ENCODE peak calls at places on chromosomes 11 and 22, in six cellular contexts. O is mesendoderm, J is IMR-90, I is neuronal stem cell, H is H9, E is mesenchymal stem cell. C is an unnamed sample.
A peak's percentile ranks its signal among the peaks of the same experiment; 100 is the strongest.

GRCh38 chr11:77672276-77672675 is 34.7 kb upstream of the CLNS1A start:
- DNase-seq in E (peak; percentile 60), I (no peak), O (no peak), H (no peak), J (peak; percentile 99), C (no peak)

GRCh38 chr11:35734669-35735068 is 72.1 kb downstream of the TRIM44 start:
- DNase-seq in J (no peak), I (no peak), E (no peak), H (no peak), O (no peak), C (no peak)

GRCh38 chr22:36886016-36886415 is 25.2 kb downstream of the NCF4 start:
- DNase-seq in I (no peak), E (no peak), J (no peak), H (no peak), O (no peak), C (no peak)

GRCh38 chr11:104175769-104176168 is 11.8 kb upstream of the PDGFD start:
- DNase-seq in J (no peak), O (no peak), H (no peak), I (no peak), E (no peak), C (no peak)

GRCh38 chr11:34203377-34203801 is 98.0 kb downstream of the NAT10 start:
- DNase-seq in J (no peak), E (no peak), O (peak; percentile 40), H (no peak), I (no peak), C (no peak)

GRCh38 chr11:45045692-45046471 is 95.2 kb upstream of the TP53I11 start:
- DNase-seq in E (peak; percentile 85), I (no peak), O (peak; percentile 53), J (peak; percentile 50), H (no peak), C (no peak)

GRCh38 chr22:30861131-30861530 is 107.4 kb downstream of the MORC2 start:
- DNase-seq in O (no peak), H (peak; percentile 21), I (no peak), J (no peak), E (no peak), C (peak; percentile 38)

GRCh38 chr11:75434886-75435570 is 2.0 kb upstream of the KLHL35 start:
- DNase-seq in H (no peak), I (no peak), E (no peak), J (no peak), O (no peak), C (no peak)

GRCh38 chr22:37896181-37896592 is 9.9 kb upstream of the MICALL1 start:
- DNase-seq in I (no peak), H (peak; percentile 50), O (peak; percentile 87), J (peak; percentile 33), E (peak; percentile 63), C (no peak)

GRCh38 chr11:106152013-106152412 is 74.6 kb downstream of the AASDHPPT start:
- DNase-seq in J (peak; percentile 17), I (no peak), H (peak; percentile 31), O (peak; percentile 59), E (peak; percentile 13), C (no peak)

GRCh38 chr11:104895619-104896018 is 2.6 kb downstream of the CASP12 start:
- DNase-seq in O (no peak), E (no peak), J (no peak), I (no peak), H (no peak), C (no peak)

GRCh38 chr22:35950262-35950661 is 78.4 kb downstream of the RBFOX2 start:
- DNase-seq in H (peak; percentile 30), E (no peak), J (no peak), O (peak; percentile 60), I (no peak), C (no peak)

GRCh38 chr11:118609380-118610219 is 2.2 kb downstream of the PHLDB1 start:
- DNase-seq in J (peak; percentile 34), E (peak; percentile 63), O (peak; percentile 26), H (no peak), I (no peak), C (peak; percentile 75)

GRCh38 chr11:119584193-119585037 is 144.6 kb downstream of the NECTIN1 start:
- DNase-seq in O (peak; percentile 95), E (peak; percentile 81), J (peak; percentile 63), I (peak; percentile 90), H (peak; percentile 86), C (peak; percentile 70)

GRCh38 chr22:33380789-33381530 is 322.8 kb upstream of the SYN3 start:
- DNase-seq in E (peak; percentile 94), H (no peak), J (peak; percentile 95), O (peak; percentile 18), I (no peak), C (no peak)

GRCh38 chr22:39132871-39133524 is 19.5 kb downstream of the CBX7 start:
- DNase-seq in I (no peak), E (no peak), J (no peak), H (peak; percentile 28), O (no peak), C (no peak)

GRCh38 chr11:57180964-57181363 is 789 bp upstream of the LRRC55 start:
- DNase-seq in E (no peak), O (no peak), H (no peak), J (no peak), I (no peak), C (no peak)

GRCh38 chr22:45216133-45217003 is 24.3 kb downstream of the KIAA0930 start:
- DNase-seq in J (peak; percentile 98), I (no peak), H (peak; percentile 64), E (peak; percentile 92), O (peak; percentile 75), C (no peak)

DNA sequence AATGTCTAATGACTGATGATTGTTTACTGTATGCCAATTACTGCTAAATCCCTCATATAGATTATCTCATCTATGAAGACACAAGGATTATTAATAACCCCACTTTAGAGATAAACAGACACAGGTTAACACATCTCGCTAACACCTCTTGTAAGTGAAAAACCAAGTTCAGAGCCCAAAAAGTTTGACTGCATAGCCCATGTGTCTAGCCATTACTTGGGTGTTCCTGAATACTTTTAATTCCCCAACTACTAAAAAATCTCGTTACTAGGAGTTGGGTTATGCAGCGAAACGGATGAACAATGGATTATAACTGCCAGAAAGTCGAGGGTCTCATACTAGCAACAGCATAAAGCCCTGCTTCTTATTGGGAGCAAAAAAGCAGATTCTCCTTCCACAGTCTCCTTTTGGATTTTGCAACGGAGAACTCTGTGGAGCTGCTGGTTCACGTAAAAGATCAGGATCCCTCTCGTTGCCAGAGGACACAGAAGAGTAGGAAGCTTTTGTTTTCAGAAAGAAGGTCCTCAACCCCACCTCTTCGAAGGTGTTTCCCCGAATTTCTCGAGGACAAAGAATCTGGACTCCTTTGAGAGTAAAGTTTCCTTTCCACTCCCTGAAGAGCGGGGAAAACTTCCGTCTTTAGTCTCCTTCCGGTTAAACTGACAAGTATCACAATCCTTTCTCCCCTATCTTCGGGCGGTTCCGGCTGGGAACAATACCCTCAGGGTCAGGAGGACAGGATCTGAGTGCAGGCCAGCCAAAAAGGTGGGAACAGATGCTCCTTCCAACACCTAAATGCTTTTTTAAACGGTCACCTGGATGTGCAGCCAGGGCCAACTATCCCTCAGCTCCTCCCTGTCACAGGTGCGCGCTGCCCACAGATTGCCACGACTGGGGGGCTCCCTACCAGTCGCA is 907 bp downstream of the ZBED5 start:
- DNase-seq in H (no peak), O (peak; percentile 86), I (peak; percentile 44), J (peak; percentile 28), E (peak; percentile 53), C (no peak)
- H3K18ac ChIP-seq in H (peak overlapping the region; percentile 56), O (peak overlapping the region; percentile 70), I (peak overlapping the region; percentile 98), J (peak overlapping the region; percentile 66), E (peak overlapping the region; percentile 98), C (peak overlapping the region; percentile 95)

DNA sequence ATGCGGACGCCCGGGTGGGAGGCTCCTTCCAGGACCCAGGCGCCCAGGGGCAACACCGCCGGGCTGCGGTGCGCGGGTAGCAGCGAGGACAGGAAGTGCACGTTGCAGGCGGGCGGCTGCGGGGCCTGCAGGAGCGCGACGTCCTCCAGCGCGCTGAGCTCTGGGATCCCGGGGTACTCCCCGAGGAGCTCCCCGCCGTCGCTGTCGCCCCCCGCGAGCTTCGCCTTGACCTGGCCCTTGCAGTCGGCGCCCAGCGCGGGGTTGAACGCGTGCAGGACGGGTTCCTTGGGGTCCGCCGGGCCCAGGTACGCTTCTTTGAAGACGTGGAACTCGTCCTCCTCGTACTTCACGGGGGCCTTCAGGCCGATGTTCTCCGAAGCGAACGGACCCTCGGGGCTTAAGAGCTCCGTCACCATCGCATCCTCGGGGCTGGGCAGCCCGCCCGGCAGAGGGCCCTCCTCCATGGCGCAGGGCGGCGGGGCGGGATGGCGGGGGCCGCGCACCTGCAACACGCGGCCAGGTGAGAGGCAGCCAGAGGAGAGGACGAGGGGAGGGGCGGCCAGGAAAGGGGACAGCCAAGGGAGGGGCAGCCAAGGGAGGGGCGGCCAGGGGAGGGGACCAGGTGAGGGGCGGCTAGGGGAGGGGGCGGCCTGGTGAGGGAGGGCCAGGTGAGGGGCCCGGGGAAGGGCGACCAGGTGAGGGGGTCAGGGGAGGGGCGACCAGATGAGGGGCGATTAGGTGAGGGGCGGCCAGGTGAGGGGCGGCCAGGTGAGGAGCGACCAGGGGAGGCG is 928 bp downstream of the TESMIN start:
- DNase-seq in J (no peak), O (peak; percentile 91), E (no peak), I (peak; percentile 23), H (peak; percentile 94), C (peak; percentile 68)
- H3K4me2 ChIP-seq in J (no peak overlapping the region), O (peak overlapping the region; percentile 55), E (no peak overlapping the region), I (peak overlapping the region; percentile 76), H (peak overlapping the region; percentile 71), C (peak overlapping the region; percentile 71)

DNA sequence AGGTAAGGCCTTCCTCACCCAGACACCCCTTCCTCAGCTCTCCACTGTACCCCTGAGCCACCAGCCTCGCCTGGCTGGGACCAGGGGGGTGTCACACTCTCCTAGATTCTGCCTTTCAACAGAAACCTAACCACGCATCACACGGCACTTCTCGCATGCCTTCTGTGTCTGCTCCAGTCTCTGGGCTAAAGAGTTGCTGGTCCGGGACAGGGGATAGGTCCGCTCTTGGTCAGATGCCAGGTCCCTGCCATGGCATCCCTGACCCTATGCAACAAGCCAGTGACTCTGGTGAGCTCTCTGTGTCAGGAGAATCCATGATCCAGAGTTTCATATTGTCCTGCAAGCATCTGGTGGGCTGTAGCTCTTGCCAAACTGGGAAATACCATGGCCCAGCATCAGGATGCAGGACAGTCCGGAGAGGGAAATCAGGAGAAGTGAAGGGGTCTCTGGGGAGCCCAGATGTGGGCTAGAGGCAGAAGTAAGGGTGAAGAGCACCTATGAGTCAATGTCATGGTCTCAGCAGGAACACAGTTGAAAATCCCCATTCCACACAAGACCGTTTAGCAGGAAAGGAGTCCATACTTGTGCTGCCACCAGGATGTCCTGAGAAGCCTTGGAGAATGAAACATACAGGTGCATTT is 14.1 kb downstream of the IGLL5 start:
- DNase-seq in J (no peak), H (no peak), O (no peak), E (no peak), I (no peak), C (no peak)
- H3K18ac ChIP-seq in J (no peak overlapping the region), H (no peak overlapping the region), O (no peak overlapping the region), E (no peak overlapping the region), I (no peak overlapping the region), C (no peak overlapping the region)

DNA sequence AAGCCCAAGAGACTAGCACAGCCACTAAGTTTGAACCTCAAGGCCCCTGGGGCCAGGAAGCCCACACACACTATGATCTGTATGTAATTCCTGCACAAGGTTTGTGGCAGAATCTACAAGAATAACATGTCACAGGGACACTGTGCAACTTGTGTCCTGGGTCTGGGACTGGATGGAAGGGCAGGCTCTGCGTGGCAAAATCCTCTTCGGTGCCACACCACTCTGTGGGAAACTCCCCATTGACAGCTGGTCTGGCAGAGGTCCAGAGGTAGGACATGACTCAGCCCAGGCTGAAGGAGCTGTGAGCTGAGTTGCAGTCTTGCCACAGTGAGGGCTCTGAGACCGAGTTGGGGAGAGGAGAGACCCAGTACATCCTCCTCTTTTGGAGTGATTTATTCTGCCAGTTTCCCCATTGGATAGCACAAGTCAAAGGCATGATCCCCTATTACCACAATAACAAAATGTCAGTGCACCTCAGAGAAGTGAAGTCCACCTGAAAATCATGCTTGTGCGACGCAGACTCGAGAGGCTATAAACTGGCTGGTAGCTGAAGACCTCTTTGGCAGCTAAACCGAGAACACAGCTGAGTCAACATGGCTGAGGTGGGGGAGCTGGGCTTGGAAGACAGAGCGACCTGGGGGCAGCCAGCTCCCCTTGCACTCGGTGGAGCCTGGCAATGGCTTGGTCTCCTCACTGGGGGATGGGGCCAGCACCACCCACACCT is 23.3 kb upstream of the SERPIND1 start:
- DNase-seq in J (peak; percentile 90), I (no peak), H (no peak), O (no peak), E (peak; percentile 91), C (no peak)
- H3K4me2 ChIP-seq in J (no peak overlapping the region), I (no peak overlapping the region), H (no peak overlapping the region), O (no peak overlapping the region), E (peak overlapping the region; percentile 26), C (no peak overlapping the region)